ENCODE peak calls at places on chromosome 1, in four cellular contexts. I is trophoblast cell, C is neuronal stem cell, O is IMR-90. Q is an unnamed sample.

GRCh38 chr1:4611708-4612349 is 42.6 kb upstream of the AJAP1 start:
- DNase-seq in I (no peak), C (no peak), O (no peak), Q (no peak)

GRCh38 chr1:57423135-57424131 is at the start of gene DAB1:
- DNase-seq in I (no peak), C (peak; percentile 54), O (peak; percentile 11), Q (peak; percentile 52)

GRCh38 chr1:7490576-7490975 is 280.5 kb upstream of the VAMP3 start:
- DNase-seq in I (no peak), C (no peak), O (no peak), Q (no peak)

GRCh38 chr1:202834771-202835547 is 24.2 kb downstream of the PCAT6 start:
- DNase-seq in I (no peak), C (no peak), O (no peak), Q (no peak)

GRCh38 chr1:186923434-186923833 is 94.7 kb downstream of the PLA2G4A start:
- DNase-seq in I (no peak), C (no peak), O (no peak), Q (no peak)

GRCh38 chr1:169999357-169999756 is 75.1 kb downstream of the KIFAP3 start:
- DNase-seq in I (no peak), C (no peak), O (peak; percentile 84), Q (no peak)

GRCh38 chr1:216331211-216331610 is 92.0 kb downstream of the USH2A start:
- DNase-seq in I (no peak), C (no peak), O (no peak), Q (no peak)

GRCh38 chr1:165894591-165894990 is 67.2 kb downstream of the UCK2 start:
- DNase-seq in I (no peak), C (no peak), O (peak; percentile 64), Q (peak; percentile 18)

GRCh38 chr1:100543640-100544039 is 5.7 kb downstream of the GPR88 start:
- DNase-seq in I (no peak), C (no peak), O (no peak), Q (peak; percentile 70)

GRCh38 chr1:84996846-84997666 is at the start of gene MCOLN2:
- DNase-seq in I (no peak), C (peak; percentile 61), O (peak; percentile 1), Q (peak; percentile 65)

GRCh38 chr1:93768380-93768863 is 86.8 kb upstream of the BCAR3 start:
- DNase-seq in I (no peak), C (no peak), O (no peak), Q (no peak)
- H2BK120ac ChIP-seq in I (no peak overlapping the region), C (no peak overlapping the region), O (no peak overlapping the region), Q (no peak overlapping the region)

GRCh38 chr1:176699821-176700220 is 236.8 kb downstream of the PAPPA2 start:
- DNase-seq in I (no peak), C (no peak), O (no peak), Q (no peak)

GRCh38 chr1:176696689-176697088 is 233.7 kb downstream of the PAPPA2 start:
- DNase-seq in I (no peak), C (no peak), O (no peak), Q (no peak)

GRCh38 chr1:176696109-176696508 is 233.1 kb downstream of the PAPPA2 start:
- DNase-seq in I (peak; percentile 24), C (no peak), O (peak; percentile 11), Q (peak; percentile 64)

GRCh38 chr1:176705585-176705984 is 242.6 kb downstream of the PAPPA2 start:
- DNase-seq in I (no peak), C (no peak), O (no peak), Q (no peak)

DNA sequence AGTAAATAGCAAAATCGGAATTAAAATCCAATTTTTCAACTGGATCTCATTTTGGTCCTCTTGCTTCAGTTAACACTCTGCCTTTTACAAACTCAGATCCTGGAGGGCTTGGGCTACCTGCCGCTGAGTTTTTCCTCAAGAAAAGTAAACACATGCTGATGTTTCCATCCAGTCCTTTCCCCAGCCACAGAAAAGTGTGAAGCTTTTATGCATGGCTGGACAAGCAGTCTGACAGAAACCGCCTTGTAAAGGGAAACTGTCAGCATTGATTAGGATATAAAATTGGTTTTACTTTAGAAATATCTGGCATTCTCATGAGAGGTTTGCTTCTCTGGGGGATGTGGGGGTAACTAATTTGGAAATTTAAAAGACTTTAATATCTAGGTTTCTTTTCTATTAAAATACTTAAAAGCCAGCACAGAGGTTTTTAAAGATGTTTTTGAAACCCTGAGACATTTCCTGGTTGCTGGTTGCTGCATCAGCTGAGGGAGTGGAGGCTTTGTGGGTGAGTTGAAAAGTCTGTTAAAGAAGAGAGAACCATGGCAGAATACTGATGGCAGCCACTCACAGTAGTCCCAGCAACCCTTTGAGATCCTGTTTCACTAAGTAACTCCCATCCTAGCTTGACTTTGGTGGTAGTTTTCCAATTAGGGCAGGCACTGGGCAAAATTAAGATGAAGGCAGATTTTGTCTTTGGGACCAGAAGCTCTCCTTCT is 238.3 kb downstream of the PAPPA2 start:
- DNase-seq in I (no peak), C (no peak), O (no peak), Q (no peak)
- H3K14ac ChIP-seq in I (no peak overlapping the region), C (no peak overlapping the region), O (no peak overlapping the region), Q (no peak overlapping the region)

DNA sequence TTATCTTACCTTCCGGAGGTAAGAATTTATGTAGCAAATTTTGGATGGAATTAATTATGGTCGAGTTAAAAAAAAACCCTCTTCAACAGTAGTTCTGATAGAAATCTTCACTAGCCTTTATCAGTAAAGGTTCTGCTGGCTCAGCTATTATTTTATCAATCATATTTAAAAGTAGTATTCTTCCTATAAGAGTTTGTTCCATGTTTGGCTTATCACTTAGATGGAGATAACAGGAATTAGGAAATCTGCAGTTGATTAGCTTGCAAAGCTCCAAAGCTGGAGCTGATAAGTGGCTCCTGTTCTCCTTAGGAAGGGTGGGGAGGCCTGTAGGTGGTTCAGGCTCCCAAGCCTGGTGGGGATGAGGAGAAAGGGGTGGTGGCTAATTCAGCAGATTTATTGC is 31.5 kb upstream of the DUSP10 start:
- DNase-seq in I (no peak), C (no peak), O (no peak), Q (no peak)
- H2BK120ac ChIP-seq in I (no peak overlapping the region), C (no peak overlapping the region), O (no peak overlapping the region), Q (no peak overlapping the region)

GRCh38 chr1:1891349-1892078 is 627 bp upstream of the GNB1 start:
- DNase-seq in I (peak; percentile 27), C (peak; percentile 51), O (peak; percentile 45), Q (peak; percentile 69)

GRCh38 chr1:1892079-1892762 is 1.3 kb upstream of the GNB1 start:
- DNase-seq in I (no peak), C (no peak), O (no peak), Q (no peak)

GRCh38 chr1:1889847-1890505 is 911 bp downstream of the GNB1 start:
- DNase-seq in I (peak; percentile 27), C (no peak), O (peak; percentile 37), Q (no peak)

GRCh38 chr1:1889090-1889750 is 1.7 kb downstream of the GNB1 start:
- DNase-seq in I (no peak), C (no peak), O (peak; percentile 24), Q (no peak)

GRCh38 chr1:1890506-1891348 is at the start of gene GNB1:
- DNase-seq in I (peak; percentile 74), C (peak; percentile 86), O (peak; percentile 88), Q (peak; percentile 73)
- H3K14ac ChIP-seq in I (peak within 1 kb of the TSS; percentile 97), C (peak within 1 kb of the TSS; percentile 82), O (peak within 1 kb of the TSS; percentile 87), Q (peak within 1 kb of the TSS; percentile 98)

DNA sequence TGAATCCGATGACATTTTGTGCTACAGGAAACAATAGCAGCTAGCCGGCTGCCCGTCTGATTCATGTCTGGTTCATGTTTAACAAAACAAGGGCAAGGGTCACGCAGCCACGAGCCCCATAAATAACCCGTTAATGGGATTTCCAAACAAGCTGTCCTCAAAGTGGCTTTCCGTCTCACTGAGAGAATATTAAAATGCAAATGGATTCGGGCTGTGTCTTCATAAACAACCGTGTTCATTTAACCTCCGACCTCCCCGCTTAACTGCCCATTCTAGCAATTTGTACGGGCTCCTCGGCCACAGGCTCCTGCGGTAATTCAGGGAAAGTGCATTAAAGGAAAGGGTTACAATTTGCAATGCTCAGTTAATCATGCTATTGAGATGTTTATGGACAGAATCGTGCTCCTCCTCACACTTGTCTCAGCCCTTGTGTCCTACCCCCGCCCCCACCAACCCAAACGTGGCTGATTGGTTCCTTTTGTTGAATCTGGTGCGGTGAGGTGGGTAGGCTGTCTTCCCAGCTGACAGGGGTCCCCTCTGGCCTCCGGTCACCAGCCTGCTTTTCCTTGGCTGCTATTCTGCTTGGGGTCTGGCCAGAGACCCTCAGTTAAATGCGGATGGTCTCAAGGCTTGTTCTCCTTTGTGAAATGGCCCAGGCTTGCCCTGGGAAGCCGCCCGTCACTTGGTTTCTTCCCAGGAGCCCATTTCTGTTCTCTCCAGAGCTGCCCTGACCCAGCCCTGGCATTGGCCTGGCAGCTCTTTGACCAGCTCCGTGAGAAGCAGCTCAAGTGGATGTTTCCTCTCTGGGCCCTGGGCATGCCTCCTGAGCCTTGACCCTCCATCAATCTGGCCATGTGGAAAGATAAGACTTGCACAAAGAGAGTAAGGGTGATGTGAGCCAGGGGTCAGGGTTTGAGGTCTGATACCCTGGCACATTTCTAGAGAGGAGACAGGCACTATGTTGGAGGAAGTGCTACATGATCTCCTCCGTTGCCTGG is 200.7 kb upstream of the POU3F1 start:
- DNase-seq in I (no peak), C (peak; percentile 42), O (peak; percentile 5), Q (no peak)
- H2BK120ac ChIP-seq in I (no peak overlapping the region), C (no peak overlapping the region), O (no peak overlapping the region), Q (no peak overlapping the region)